ENCODE peak calls at places on chromosomes 12 and 14, in four cellular contexts. One of them, this sample, is unnamed.

GRCh38 chr14:66140213-66140918 is 345.8 kb upstream of the CCDC196 start:
- DNase-seq in K562: no peak
- DNase-seq in HepG2: no peak
- DNase-seq in HEK293T: no peak
- DNase-seq in this sample: no peak

GRCh38 chr14:65173973-65174693 is 71.8 kb upstream of the MAX start:
- DNase-seq in HepG2: no peak
- DNase-seq in HEK293T: no peak
- DNase-seq in K562: no peak
- DNase-seq in this sample: peak

GRCh38 chr14:74875941-74876913 is at the start of gene PROX2:
- DNase-seq in HepG2: no peak
- DNase-seq in HEK293T: no peak
- DNase-seq in K562: no peak
- DNase-seq in this sample: peak

GRCh38 chr12:15050664-15051063 is 77.8 kb downstream of the PDE6H start:
- DNase-seq in HepG2: no peak
- DNase-seq in HEK293T: no peak
- DNase-seq in K562: no peak
- DNase-seq in this sample: no peak

GRCh38 chr14:67268456-67269115 is 27.4 kb downstream of the PALS1 start:
- DNase-seq in HepG2: no peak
- DNase-seq in K562: no peak
- DNase-seq in HEK293T: no peak
- DNase-seq in this sample: peak

GRCh38 chr14:100076133-100076532 is 10.9 kb downstream of the EVL start:
- DNase-seq in K562: peak
- DNase-seq in HepG2: peak
- DNase-seq in HEK293T: peak
- DNase-seq in this sample: peak

GRCh38 chr14:78319826-78320635 is 149.9 kb downstream of the NRXN3 start:
- DNase-seq in HepG2: no peak
- DNase-seq in K562: peak
- DNase-seq in HEK293T: no peak
- DNase-seq in this sample: no peak

GRCh38 chr12:22266101-22266500 is 68.4 kb downstream of the ST8SIA1 start:
- DNase-seq in HepG2: no peak
- DNase-seq in K562: no peak
- DNase-seq in HEK293T: no peak
- DNase-seq in this sample: no peak

GRCh38 chr12:76341436-76342030 is 6.7 kb downstream of the BBS10 start:
- DNase-seq in HEK293T: no peak
- DNase-seq in K562: no peak
- DNase-seq in HepG2: no peak
- DNase-seq in this sample: no peak

GRCh38 chr12:76346236-76346635 is 2.0 kb downstream of the BBS10 start:
- DNase-seq in K562: no peak
- DNase-seq in HepG2: no peak
- DNase-seq in HEK293T: no peak
- DNase-seq in this sample: no peak

GRCh38 chr12:76337583-76337982 is 10.6 kb downstream of the BBS10 start:
- DNase-seq in K562: no peak
- DNase-seq in HepG2: no peak
- DNase-seq in HEK293T: no peak
- DNase-seq in this sample: no peak

GRCh38 chr12:76345569-76345968 is 2.6 kb downstream of the BBS10 start:
- DNase-seq in HepG2: no peak
- DNase-seq in K562: no peak
- DNase-seq in HEK293T: no peak
- DNase-seq in this sample: no peak

DNA sequence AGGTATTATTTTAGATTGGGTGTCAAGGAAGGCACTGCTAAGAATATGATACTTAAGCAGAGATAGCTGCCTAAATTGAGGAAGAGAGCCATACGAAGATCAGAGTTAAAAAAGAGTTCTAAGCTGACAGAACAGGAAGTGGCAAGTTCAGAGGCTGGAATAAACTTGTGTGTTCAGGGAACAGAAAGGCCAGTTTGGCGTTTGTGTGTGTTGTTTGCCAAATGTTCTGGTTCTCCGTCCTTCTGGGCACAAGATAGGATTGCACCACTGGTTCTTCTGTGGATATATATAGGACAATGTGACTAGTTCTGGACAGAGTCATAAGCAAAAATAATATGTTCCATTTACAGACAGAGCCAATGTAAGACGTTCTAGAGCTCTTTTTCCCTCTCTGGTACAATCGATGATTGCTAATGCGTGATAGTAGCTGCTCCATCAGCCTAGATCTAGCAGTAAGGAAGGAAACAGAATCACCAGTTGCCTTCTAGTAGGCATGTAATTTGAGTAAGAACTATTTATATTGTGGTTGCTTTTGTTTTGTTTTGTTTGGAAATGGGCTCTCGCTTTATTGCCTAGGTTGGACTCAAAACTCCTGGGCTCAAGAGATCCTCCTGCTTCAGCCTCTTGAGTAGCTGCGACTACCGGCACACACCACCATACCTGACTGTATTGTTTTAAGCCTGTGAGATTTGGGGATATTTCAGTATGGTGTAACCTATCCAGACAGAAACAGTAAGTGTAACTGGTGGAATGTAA is 7.4 kb downstream of the BBS10 start:
- DNase-seq in HEK293T: no peak
- DNase-seq in K562: no peak
- DNase-seq in HepG2: no peak
- DNase-seq in this sample: no peak
- TF ChIP-seq ELF4 in HEK293T: no peak
- TF ChIP-seq ELF4 in K562: no peak
- TF ChIP-seq ELF4 in HepG2: no peak
- TF ChIP-seq ELF4 in this sample: no peak

GRCh38 chr14:22011243-22011642 is 337.6 kb upstream of the OR4E1 start:
- DNase-seq in HepG2: no peak
- DNase-seq in HEK293T: no peak
- DNase-seq in K562: no peak
- DNase-seq in this sample: no peak

GRCh38 chr14:22012452-22012851 is 338.8 kb upstream of the OR4E1 start:
- DNase-seq in HepG2: no peak
- DNase-seq in HEK293T: no peak
- DNase-seq in K562: no peak
- DNase-seq in this sample: no peak

GRCh38 chr14:22008766-22009165 is 335.1 kb upstream of the OR4E1 start:
- DNase-seq in HEK293T: no peak
- DNase-seq in K562: no peak
- DNase-seq in HepG2: no peak
- DNase-seq in this sample: no peak

GRCh38 chr14:22008098-22008412 is 334.4 kb upstream of the OR4E1 start:
- DNase-seq in HepG2: no peak
- DNase-seq in HEK293T: no peak
- DNase-seq in K562: no peak
- DNase-seq in this sample: no peak

GRCh38 chr14:22010532-22011242 is 337.1 kb upstream of the OR4E1 start:
- DNase-seq in HEK293T: no peak
- DNase-seq in K562: no peak
- DNase-seq in HepG2: no peak
- DNase-seq in this sample: no peak
- TF ChIP-seq ELF4 in HEK293T: no peak
- TF ChIP-seq ELF4 in K562: no peak
- TF ChIP-seq ELF4 in HepG2: no peak
- TF ChIP-seq ELF4 in this sample: no peak

DNA sequence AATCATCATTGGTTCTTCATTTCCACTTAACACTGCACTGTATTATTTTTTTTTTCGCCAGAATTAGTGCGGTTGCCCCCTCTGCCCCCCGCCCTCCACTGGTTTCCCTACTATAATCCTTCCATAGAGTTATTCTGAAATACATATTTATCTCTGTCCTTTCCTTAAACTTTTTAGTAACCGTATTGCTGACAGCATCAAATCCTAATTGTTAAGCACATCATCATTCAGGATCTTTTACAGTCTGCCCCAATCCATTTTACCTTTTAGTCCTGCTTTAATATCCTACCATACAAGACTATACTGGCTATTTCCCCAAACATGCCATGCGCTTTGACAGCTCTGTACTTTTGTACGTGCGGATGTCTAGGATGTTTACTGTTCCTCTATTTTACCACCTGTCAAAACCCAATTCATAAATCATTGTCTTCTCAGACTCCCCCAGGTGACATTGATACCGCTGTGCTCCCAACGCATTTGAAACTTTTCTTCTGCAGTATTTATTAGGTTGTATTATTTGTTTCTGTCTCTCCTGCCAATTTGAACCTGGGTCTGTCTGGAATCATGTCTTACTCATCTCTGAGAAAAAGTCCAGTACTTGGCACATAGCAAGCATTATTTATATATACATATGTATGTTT is 1.0 kb downstream of the FGFR1OP2 start:
- DNase-seq in HepG2: no peak
- DNase-seq in HEK293T: peak
- DNase-seq in K562: no peak
- DNase-seq in this sample: no peak
- TF ChIP-seq ELF4 in HepG2: no peak
- TF ChIP-seq ELF4 in HEK293T: no peak
- TF ChIP-seq ELF4 in K562: no peak
- TF ChIP-seq ELF4 in this sample: no peak

GRCh38 chr12:124635316-124635715 is 67.9 kb upstream of the NCOR2 start:
- DNase-seq in HepG2: no peak
- DNase-seq in HEK293T: no peak
- DNase-seq in K562: no peak
- DNase-seq in this sample: no peak

GRCh38 chr12:124632510-124632909 is 65.1 kb upstream of the NCOR2 start:
- DNase-seq in K562: peak
- DNase-seq in HEK293T: no peak
- DNase-seq in HepG2: no peak
- DNase-seq in this sample: no peak

GRCh38 chr12:124633954-124634352 is 66.5 kb upstream of the NCOR2 start:
- DNase-seq in HEK293T: no peak
- DNase-seq in K562: no peak
- DNase-seq in HepG2: no peak
- DNase-seq in this sample: no peak

GRCh38 chr12:124631681-124632080 is 64.3 kb upstream of the NCOR2 start:
- DNase-seq in HepG2: no peak
- DNase-seq in K562: no peak
- DNase-seq in HEK293T: no peak
- DNase-seq in this sample: no peak

DNA sequence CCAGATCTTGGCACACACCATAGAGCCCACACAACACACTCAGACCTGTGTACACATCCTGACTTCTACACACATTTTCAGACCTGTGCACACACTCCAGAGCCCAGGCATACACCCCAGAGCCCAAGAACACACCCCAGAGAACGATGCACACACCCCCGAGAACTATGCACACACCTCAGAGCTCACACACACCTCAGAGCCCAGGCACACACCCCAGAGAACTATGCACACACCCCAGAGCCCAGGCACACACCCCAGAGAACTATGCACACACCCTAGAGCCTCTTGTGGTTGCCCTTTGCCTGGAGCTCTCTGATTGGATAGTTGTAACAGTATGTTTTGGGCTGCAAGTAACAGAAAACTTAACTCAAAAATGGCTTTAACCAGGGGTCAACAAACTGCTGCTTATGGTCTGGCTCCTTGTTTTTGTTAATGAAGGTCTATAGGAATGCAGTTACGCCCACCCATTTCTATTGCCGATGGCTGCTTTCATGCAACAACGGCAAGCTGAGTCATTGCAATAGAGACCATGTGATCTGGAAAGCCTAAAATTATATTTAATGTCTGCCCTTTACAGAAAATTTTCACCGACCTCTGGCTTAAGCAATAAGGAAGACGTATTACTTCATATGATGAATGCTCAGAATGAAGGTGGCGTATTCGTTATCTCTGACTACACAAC is 66.0 kb upstream of the NCOR2 start:
- DNase-seq in HEK293T: no peak
- DNase-seq in K562: no peak
- DNase-seq in HepG2: no peak
- DNase-seq in this sample: no peak
- TF ChIP-seq ELF4 in HEK293T: no peak
- TF ChIP-seq ELF4 in K562: no peak
- TF ChIP-seq ELF4 in HepG2: no peak
- TF ChIP-seq ELF4 in this sample: no peak

GRCh38 chr12:57612711-57613426 is 1.6 kb downstream of the ARHGEF25 start:
- DNase-seq in K562: no peak
- DNase-seq in HEK293T: no peak
- DNase-seq in HepG2: no peak
- DNase-seq in this sample: no peak

GRCh38 chr12:57609781-57610552 is 1.3 kb upstream of the ARHGEF25 start:
- DNase-seq in HEK293T: no peak
- DNase-seq in K562: no peak
- DNase-seq in HepG2: no peak
- DNase-seq in this sample: no peak

GRCh38 chr12:57611810-57612710 is 825 bp downstream of the ARHGEF25 start:
- DNase-seq in HepG2: no peak
- DNase-seq in K562: no peak
- DNase-seq in HEK293T: no peak
- DNase-seq in this sample: no peak

GRCh38 chr12:57610553-57611115 is 601 bp upstream of the ARHGEF25 start:
- DNase-seq in HepG2: no peak
- DNase-seq in K562: no peak
- DNase-seq in HEK293T: no peak
- DNase-seq in this sample: no peak

GRCh38 chr12:57611116-57611809 is at the start of gene ARHGEF25:
- DNase-seq in HepG2: peak
- DNase-seq in HEK293T: peak
- DNase-seq in K562: peak
- DNase-seq in this sample: peak
- TF ChIP-seq ELF4 in HepG2: no peak
- TF ChIP-seq ELF4 in HEK293T: no peak
- TF ChIP-seq ELF4 in K562: no peak
- TF ChIP-seq ELF4 in this sample: no peak

DNA sequence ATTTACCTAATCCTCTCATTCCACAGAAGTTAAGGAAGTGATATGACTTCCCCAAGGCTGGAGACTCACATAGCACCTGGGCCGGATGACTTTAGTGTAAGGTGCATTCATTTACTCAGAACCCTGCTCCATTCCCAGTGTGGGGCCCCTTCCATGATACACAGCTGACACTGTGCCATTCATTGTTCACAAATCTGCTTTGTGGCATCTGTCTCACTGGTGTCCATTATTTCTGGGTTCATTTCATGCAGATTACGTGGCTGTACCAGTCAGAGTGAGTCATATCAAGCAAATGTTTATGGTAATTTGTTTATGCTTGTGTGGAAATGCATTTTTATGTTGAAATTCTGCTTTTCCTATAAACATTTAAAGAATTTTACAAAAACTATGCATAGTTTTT is 5.2 kb downstream of the ANO4 start:
- DNase-seq in K562: no peak
- DNase-seq in HepG2: no peak
- DNase-seq in HEK293T: no peak
- DNase-seq in this sample: no peak
- TF ChIP-seq ELF4 in K562: no peak
- TF ChIP-seq ELF4 in HepG2: no peak
- TF ChIP-seq ELF4 in HEK293T: no peak
- TF ChIP-seq ELF4 in this sample: no peak

GRCh38 chr14:20388159-20388558 is 25.1 kb downstream of the TEP1 start:
- DNase-seq in K562: no peak
- DNase-seq in HepG2: no peak
- DNase-seq in HEK293T: no peak
- DNase-seq in this sample: no peak
- TF ChIP-seq ELF4 in K562: no peak
- TF ChIP-seq ELF4 in HepG2: no peak
- TF ChIP-seq ELF4 in HEK293T: no peak
- TF ChIP-seq ELF4 in this sample: no peak

This sample was measured in WTC11.